ENCODE peak calls at places on chromosomes 6 and 20, in six cellular contexts. W is H1, A is mesendoderm, R is H9, J is IMR-90, O is trophoblast cell. G is an unnamed sample.

GRCh38 chr20:24958506-24959385 is 9.7 kb downstream of the CST7 start:
- DNase-seq in W (no peak), O (no peak), A (no peak), R (peak), J (no peak), G (no peak)

GRCh38 chr6:54262499-54262898 is 45.7 kb upstream of the TINAG start:
- DNase-seq in O (no peak), A (no peak), W (no peak), R (no peak), J (no peak), G (no peak)

GRCh38 chr20:16518068-16518783 is 55.0 kb downstream of the KIF16B start:
- DNase-seq in O (peak), W (no peak), J (peak), A (peak), R (peak), G (peak)

GRCh38 chr6:160791981-160792418 is 90.0 kb downstream of the PLG start:
- DNase-seq in W (no peak), O (peak), R (no peak), A (no peak), J (no peak), G (no peak)

GRCh38 chr6:113347420-113347819 is 509.7 kb upstream of the MARCKS start:
- DNase-seq in A (peak), R (no peak), W (no peak), J (peak), O (no peak), G (no peak)

GRCh38 chr20:9590189-9590588 is 75.8 kb downstream of the LAMP5 start:
- DNase-seq in W (no peak), O (no peak), A (no peak), J (peak), R (no peak), G (no peak)

GRCh38 chr6:56043761-56044160 is 168.4 kb upstream of the BMP5 start:
- DNase-seq in A (no peak), J (no peak), R (no peak), W (no peak), O (no peak), G (no peak)

GRCh38 chr6:52392944-52393343 is 27.2 kb upstream of the EFHC1 start:
- DNase-seq in R (no peak), J (peak), A (no peak), W (no peak), O (peak), G (no peak)

GRCh38 chr6:150229775-150230561 is 87.1 kb downstream of the PPP1R14C start:
- DNase-seq in W (no peak), O (no peak), R (no peak), J (peak), A (peak), G (no peak)

GRCh38 chr6:36123270-36124139 is 6.8 kb upstream of the MAPK13 start:
- DNase-seq in W (peak), O (peak), R (peak), J (peak), A (peak), G (peak)

GRCh38 chr6:70221025-70221714 is 81.7 kb downstream of the COL9A1 start:
- DNase-seq in A (peak), O (peak), W (no peak), R (no peak), J (peak), G (peak)

GRCh38 chr6:498795-499231 is 107.3 kb downstream of the IRF4 start:
- DNase-seq in R (no peak), J (peak), A (no peak), W (no peak), O (no peak), G (no peak)

GRCh38 chr20:39670987-39671386 is 708.8 kb downstream of the DHX35 start:
- DNase-seq in O (no peak), A (no peak), W (no peak), R (no peak), J (no peak), G (no peak)

GRCh38 chr20:48789185-48789668 is 38.6 kb downstream of the PREX1 start:
- DNase-seq in J (no peak), W (no peak), O (no peak), R (no peak), A (no peak), G (no peak)

GRCh38 chr6:14709066-14709670 is 536.7 kb upstream of the JARID2 start:
- DNase-seq in W (no peak), O (no peak), R (no peak), J (peak), A (no peak), G (no peak)

GRCh38 chr20:19833395-19833794 is 75.3 kb downstream of the RIN2 start:
- DNase-seq in O (peak), A (no peak), R (no peak), W (no peak), J (no peak), G (no peak)

GRCh38 chr6:102204336-102204735 is 810.8 kb downstream of the GRIK2 start:
- DNase-seq in W (no peak), R (no peak), A (peak), O (peak), J (no peak), G (no peak)

GRCh38 chr6:101226677-101227135 is 166.8 kb upstream of the GRIK2 start:
- DNase-seq in A (peak), J (peak), O (peak), R (peak), W (peak), G (peak)

GRCh38 chr6:150100745-150101144 is 31.8 kb upstream of the ULBP3 start:
- DNase-seq in R (no peak), J (no peak), A (no peak), W (no peak), O (no peak), G (no peak)

GRCh38 chr6:75272145-75272840 is 12.3 kb downstream of the TMEM30A start:
- DNase-seq in J (peak), O (peak), W (no peak), R (no peak), A (no peak), G (no peak)

GRCh38 chr6:16717275-16717942 is 43.9 kb downstream of the ATXN1 start:
- DNase-seq in W (no peak), A (no peak), R (no peak), O (no peak), J (no peak), G (no peak)

GRCh38 chr20:2470051-2470431 is 548 bp downstream of the SNRPB start:
- DNase-seq in O (peak), W (no peak), R (no peak), J (peak), A (peak), G (peak)

GRCh38 chr20:55456316-55456940 is 548.9 kb downstream of the CBLN4 start:
- DNase-seq in J (no peak), W (no peak), A (no peak), O (no peak), R (no peak), G (no peak)

GRCh38 chr6:15509335-15509933 is 153.4 kb downstream of the DTNBP1 start:
- DNase-seq in W (no peak), A (no peak), R (no peak), O (peak), J (peak), G (no peak)

GRCh38 chr6:139080255-139080920 is 51.8 kb downstream of the ABRACL start:
- DNase-seq in W (no peak), A (no peak), J (no peak), O (no peak), R (no peak), G (no peak)

GRCh38 chr6:1872649-1873131 is 263.0 kb downstream of the FOXC1 start:
- DNase-seq in W (no peak), R (no peak), J (peak), A (peak), O (peak), G (no peak)

DNA sequence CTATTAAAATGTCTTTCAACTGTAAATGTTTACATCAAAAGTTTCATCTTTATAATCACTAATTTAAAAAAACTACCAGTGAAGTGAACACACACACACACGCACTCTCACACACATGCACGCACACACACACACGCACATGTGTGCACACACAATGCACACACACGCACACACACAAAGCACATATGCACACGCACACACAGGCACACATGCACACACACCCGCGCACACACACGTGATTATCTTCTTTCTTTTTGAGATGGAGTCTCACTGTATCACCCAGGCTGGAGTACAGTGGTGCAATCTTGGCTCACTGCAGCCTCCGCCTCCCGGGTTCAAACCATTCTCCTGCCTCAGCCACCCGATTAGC is 80.0 kb upstream of the FRMD1 start:
- DNase-seq in R (no peak), J (no peak), A (no peak), O (no peak), W (no peak), G (no peak)
- H4K8ac ChIP-seq in R (no peak), J (no peak), A (no peak), O (no peak), W (no peak), G (no peak)

GRCh38 chr6:7142228-7142801 is 34.6 kb downstream of the RREB1 start:
- DNase-seq in O (no peak), J (no peak), R (no peak), W (no peak), A (no peak), G (no peak)
- H4K8ac ChIP-seq in O (peak), J (no peak), R (no peak), W (peak), A (no peak), G (no peak)

DNA sequence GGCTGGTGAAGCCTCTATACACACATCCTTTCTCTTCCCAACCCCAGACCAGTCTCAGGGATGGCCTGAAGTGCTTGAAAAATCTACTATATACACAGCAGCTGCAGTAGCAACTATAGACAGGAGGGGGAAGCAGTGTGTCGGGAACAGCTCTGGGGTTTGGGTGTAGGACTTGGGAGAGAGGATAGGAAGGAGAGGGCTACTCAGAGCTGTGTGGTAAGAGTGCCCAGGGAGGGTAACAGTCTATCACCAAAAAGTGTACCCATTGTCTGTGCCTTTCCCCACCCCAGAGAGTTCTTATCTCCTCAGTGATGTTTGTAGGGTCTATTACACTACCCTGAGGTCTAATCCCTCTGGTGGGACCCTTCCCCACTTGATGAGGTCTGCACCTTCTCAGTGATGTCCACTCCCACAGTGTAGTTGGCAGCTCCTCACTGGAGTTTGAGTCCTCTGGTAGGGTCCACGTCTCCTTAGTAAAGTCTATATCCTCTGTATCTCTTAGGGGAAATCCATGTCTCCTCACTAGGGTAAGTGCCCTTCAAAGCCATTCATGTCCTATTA is 1.5 kb upstream of the GGT7 start:
- DNase-seq in W (no peak), O (peak), R (peak), A (peak), J (peak), G (peak)
- H4K8ac ChIP-seq in W (no peak), O (no peak), R (no peak), A (no peak), J (no peak), G (no peak)

GRCh38 chr20:45450097-45450818 is 19.3 kb upstream of the WFDC2 start:
- DNase-seq in R (peak), O (peak), A (peak), J (peak), W (no peak), G (no peak)

GRCh38 chr20:45456632-45457031 is 12.9 kb upstream of the WFDC2 start:
- DNase-seq in A (peak), O (peak), R (peak), W (no peak), J (no peak), G (peak)

GRCh38 chr20:45449528-45449927 is 20.0 kb upstream of the WFDC2 start:
- DNase-seq in O (no peak), J (no peak), W (no peak), A (peak), R (no peak), G (no peak)

GRCh38 chr20:45452238-45452637 is 17.3 kb upstream of the WFDC2 start:
- DNase-seq in R (no peak), W (no peak), O (no peak), A (no peak), J (no peak), G (no peak)

GRCh38 chr20:45452772-45453171 is 16.8 kb upstream of the WFDC2 start:
- DNase-seq in R (no peak), A (no peak), O (no peak), J (no peak), W (no peak), G (no peak)
- H4K8ac ChIP-seq in R (no peak), A (no peak), O (no peak), J (no peak), W (no peak), G (no peak)

GRCh38 chr20:50153500-50154377 is at the start of gene PEDS1:
- DNase-seq in O (peak), R (peak), W (no peak), A (peak), J (peak), G (peak)
- H4K8ac ChIP-seq in O (peak), R (no peak), W (peak), A (no peak), J (peak), G (no peak)

GRCh38 chr6:68653706-68654089 is 18.6 kb downstream of the ADGRB3 start:
- DNase-seq in R (no peak), J (no peak), O (no peak), W (no peak), A (no peak), G (no peak)

GRCh38 chr6:68658338-68658737 is 23.3 kb downstream of the ADGRB3 start:
- DNase-seq in R (no peak), A (no peak), O (no peak), J (no peak), W (no peak), G (no peak)

GRCh38 chr6:68654134-68654533 is 19.1 kb downstream of the ADGRB3 start:
- DNase-seq in A (no peak), R (no peak), J (no peak), W (no peak), O (no peak), G (no peak)

GRCh38 chr6:68655028-68655427 is 19.9 kb downstream of the ADGRB3 start:
- DNase-seq in R (no peak), O (no peak), W (no peak), A (no peak), J (no peak), G (no peak)

GRCh38 chr6:68657374-68657773 is 22.3 kb downstream of the ADGRB3 start:
- DNase-seq in W (no peak), O (no peak), A (no peak), J (no peak), R (no peak), G (no peak)
- H4K8ac ChIP-seq in W (no peak), O (no peak), A (no peak), J (no peak), R (no peak), G (no peak)

DNA sequence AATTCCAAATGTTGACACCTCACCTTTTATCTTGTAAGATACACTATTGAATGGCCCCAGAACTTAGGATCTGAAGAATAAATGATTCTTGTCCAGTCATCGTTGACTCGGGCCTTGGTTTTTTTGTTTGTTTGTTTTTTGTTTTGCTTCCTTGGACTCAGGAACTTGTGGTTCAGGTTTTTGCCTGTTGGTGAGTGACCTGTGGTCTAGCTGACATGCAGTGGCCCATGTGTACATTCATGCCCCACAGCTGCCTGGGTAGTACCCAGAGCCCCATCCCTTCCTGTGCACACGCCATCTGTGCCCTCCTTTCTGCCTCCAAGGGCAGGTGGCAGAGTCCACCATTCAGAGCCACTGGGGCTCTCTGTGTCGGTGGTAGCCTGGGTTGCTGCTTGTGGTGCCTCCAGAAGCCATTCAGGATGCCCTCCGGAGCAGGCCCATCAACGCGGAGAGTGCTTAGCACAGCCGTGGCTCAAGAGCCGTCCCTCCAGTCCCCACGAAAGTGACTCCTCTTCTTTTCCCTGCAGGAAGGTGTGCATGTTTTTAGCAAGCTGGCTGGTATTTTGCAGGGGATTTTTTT is 85.9 kb downstream of the SYNJ2 start:
- DNase-seq in J (no peak), R (no peak), W (no peak), A (no peak), O (peak), G (no peak)
- H4K8ac ChIP-seq in J (no peak), R (no peak), W (no peak), A (no peak), O (no peak), G (no peak)

G was measured in neuronal stem cell.